ENCODE peak calls at places on chromosome 1, in nine cellular contexts. One of them, this sample, is unnamed. For H3K4me1, the result is how much of the 10 kb centered on the place peaks cover.

GRCh38 chr1:67685067-67685557 is at the start of gene GADD45A:
- DNase-seq in lower lobe of right lung: peak
- DNase-seq in colonic mucosa: peak
- DNase-seq in stomach: peak
- DNase-seq in esophagus muscularis mucosa: peak
- DNase-seq in heart right ventricle: peak
- DNase-seq in Peyer's patch: peak
- DNase-seq in neuronal stem cell: peak
- DNase-seq in mesenchymal stem cell: peak
- DNase-seq in this sample: peak

GRCh38 chr1:111615874-111616715 is 3.5 kb upstream of the RAP1A start:
- DNase-seq in lower lobe of right lung: no peak
- DNase-seq in colonic mucosa: no peak
- DNase-seq in stomach: no peak
- DNase-seq in esophagus muscularis mucosa: no peak
- DNase-seq in heart right ventricle: no peak
- DNase-seq in Peyer's patch: no peak
- DNase-seq in neuronal stem cell: no peak
- DNase-seq in mesenchymal stem cell: no peak
- DNase-seq in this sample: no peak

GRCh38 chr1:168121314-168122029 is 15.3 kb downstream of the GPR161 start:
- DNase-seq in lower lobe of right lung: no peak
- DNase-seq in colonic mucosa: peak
- DNase-seq in stomach: peak
- DNase-seq in esophagus muscularis mucosa: no peak
- DNase-seq in heart right ventricle: peak
- DNase-seq in Peyer's patch: no peak
- DNase-seq in neuronal stem cell: no peak
- DNase-seq in mesenchymal stem cell: peak
- DNase-seq in this sample: no peak

GRCh38 chr1:41890841-41891311 is 27.8 kb downstream of the HIVEP3 start:
- DNase-seq in lower lobe of right lung: no peak
- DNase-seq in colonic mucosa: no peak
- DNase-seq in stomach: peak
- DNase-seq in esophagus muscularis mucosa: no peak
- DNase-seq in heart right ventricle: peak
- DNase-seq in Peyer's patch: no peak
- DNase-seq in neuronal stem cell: no peak
- DNase-seq in mesenchymal stem cell: peak
- DNase-seq in this sample: no peak

GRCh38 chr1:56146449-56146848 is 432.9 kb downstream of the PLPP3 start:
- DNase-seq in lower lobe of right lung: no peak
- DNase-seq in colonic mucosa: no peak
- DNase-seq in stomach: no peak
- DNase-seq in esophagus muscularis mucosa: no peak
- DNase-seq in heart right ventricle: no peak
- DNase-seq in Peyer's patch: no peak
- DNase-seq in neuronal stem cell: no peak
- DNase-seq in mesenchymal stem cell: peak
- DNase-seq in this sample: no peak

GRCh38 chr1:162732566-162733335 is 57.8 kb upstream of the HSD17B7 start:
- DNase-seq in lower lobe of right lung: no peak
- DNase-seq in colonic mucosa: peak
- DNase-seq in stomach: no peak
- DNase-seq in esophagus muscularis mucosa: no peak
- DNase-seq in heart right ventricle: peak
- DNase-seq in Peyer's patch: no peak
- DNase-seq in neuronal stem cell: no peak
- DNase-seq in mesenchymal stem cell: peak
- DNase-seq in this sample: no peak

GRCh38 chr1:226109829-226110248 is 47.3 kb downstream of the H3-3A start:
- DNase-seq in lower lobe of right lung: peak
- DNase-seq in colonic mucosa: peak
- DNase-seq in stomach: peak
- DNase-seq in esophagus muscularis mucosa: peak
- DNase-seq in heart right ventricle: peak
- DNase-seq in Peyer's patch: peak
- DNase-seq in neuronal stem cell: peak
- DNase-seq in mesenchymal stem cell: peak
- DNase-seq in this sample: peak

GRCh38 chr1:166884040-166884642 is 8.1 kb upstream of the TADA1 start:
- DNase-seq in lower lobe of right lung: peak
- DNase-seq in colonic mucosa: peak
- DNase-seq in stomach: peak
- DNase-seq in esophagus muscularis mucosa: no peak
- DNase-seq in heart right ventricle: peak
- DNase-seq in Peyer's patch: peak
- DNase-seq in neuronal stem cell: peak
- DNase-seq in mesenchymal stem cell: peak
- DNase-seq in this sample: no peak

GRCh38 chr1:183259886-183260285 is 73.8 kb downstream of the LAMC2 start:
- DNase-seq in lower lobe of right lung: no peak
- DNase-seq in colonic mucosa: no peak
- DNase-seq in stomach: no peak
- DNase-seq in esophagus muscularis mucosa: no peak
- DNase-seq in heart right ventricle: no peak
- DNase-seq in Peyer's patch: no peak
- DNase-seq in neuronal stem cell: no peak
- DNase-seq in mesenchymal stem cell: no peak
- DNase-seq in this sample: no peak

DNA sequence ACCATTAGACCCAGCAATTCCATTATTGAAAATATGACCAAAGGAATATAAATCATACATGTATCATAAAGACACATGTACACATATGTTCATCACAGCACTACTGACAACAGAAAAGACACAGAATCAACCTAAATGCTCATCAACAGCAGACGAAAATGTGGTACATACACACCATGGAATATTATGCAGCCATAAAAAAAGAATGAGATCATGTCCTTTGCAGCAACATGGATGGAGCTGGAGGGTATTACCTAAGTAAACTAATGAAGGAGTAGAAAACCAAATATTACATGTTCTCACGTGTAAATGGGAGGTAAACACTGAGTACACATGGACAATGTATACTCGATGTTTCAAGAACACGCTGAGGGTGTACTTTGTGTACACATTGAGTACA is 15.9 kb downstream of the AKT3 start:
- DNase-seq in lower lobe of right lung: no peak
- DNase-seq in colonic mucosa: no peak
- DNase-seq in stomach: no peak
- DNase-seq in esophagus muscularis mucosa: no peak
- DNase-seq in heart right ventricle: no peak
- DNase-seq in Peyer's patch: no peak
- DNase-seq in neuronal stem cell: no peak
- DNase-seq in mesenchymal stem cell: no peak
- DNase-seq in this sample: no peak
- H3K4me3 ChIP-seq in lower lobe of right lung: no peak
- H3K4me3 ChIP-seq in colonic mucosa: no peak
- H3K4me3 ChIP-seq in stomach: no peak
- H3K4me3 ChIP-seq in esophagus muscularis mucosa: no peak
- H3K4me3 ChIP-seq in heart right ventricle: no peak
- H3K4me3 ChIP-seq in Peyer's patch: no peak
- H3K4me3 ChIP-seq in neuronal stem cell: no peak
- H3K4me3 ChIP-seq in mesenchymal stem cell: no peak
- H3K4me3 ChIP-seq in this sample: no peak

DNA sequence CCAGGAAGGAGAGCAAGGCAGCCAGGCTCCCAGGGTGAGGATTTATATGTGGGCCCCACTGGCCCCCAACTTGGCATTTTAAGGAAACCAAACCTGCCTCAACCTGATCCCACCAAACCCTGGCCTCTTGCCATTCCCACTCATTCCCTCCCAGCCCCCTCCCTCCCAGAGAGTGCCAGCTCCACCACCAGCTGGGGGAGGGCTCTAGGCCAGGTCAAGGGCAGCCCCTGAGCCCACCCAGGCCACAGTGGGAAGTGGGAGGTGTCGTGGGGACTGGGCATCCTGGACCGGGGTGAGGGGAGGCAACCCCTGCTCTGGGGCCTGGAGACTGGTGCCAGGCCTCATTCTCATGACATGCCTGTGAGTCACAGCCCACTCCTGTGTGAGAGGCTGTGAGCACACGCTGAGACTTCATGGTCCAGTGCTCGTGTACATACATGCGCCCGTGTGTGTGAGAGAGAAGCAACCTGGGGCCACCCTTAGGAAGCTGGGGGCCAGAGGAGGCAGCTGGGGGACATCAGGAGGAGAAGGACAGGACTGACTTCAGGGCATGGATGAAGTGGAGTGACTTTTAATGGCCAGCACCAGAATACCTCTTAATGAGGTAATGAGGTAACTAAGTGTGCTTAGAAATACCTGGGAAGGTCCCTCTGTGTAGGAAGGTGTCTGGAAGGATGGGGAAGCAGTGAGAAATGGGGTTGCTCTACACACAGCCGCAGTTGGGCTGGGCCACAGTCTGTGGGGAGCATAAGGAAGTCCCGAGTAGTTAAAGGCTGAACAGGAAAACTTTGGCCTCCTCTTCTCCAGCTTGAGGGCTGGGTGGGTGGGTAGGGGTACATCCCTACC is at the start of gene S100A2:
- DNase-seq in lower lobe of right lung: peak
- DNase-seq in colonic mucosa: peak
- DNase-seq in stomach: peak
- DNase-seq in esophagus muscularis mucosa: no peak
- DNase-seq in heart right ventricle: no peak
- DNase-seq in Peyer's patch: peak
- DNase-seq in neuronal stem cell: no peak
- DNase-seq in mesenchymal stem cell: peak
- DNase-seq in this sample: no peak
- H3K4me1 ChIP-seq in lower lobe of right lung: under half
- H3K4me1 ChIP-seq in colonic mucosa: under half
- H3K4me1 ChIP-seq in stomach: under half
- H3K4me1 ChIP-seq in esophagus muscularis mucosa: half or more
- H3K4me1 ChIP-seq in heart right ventricle: under half
- H3K4me1 ChIP-seq in Peyer's patch: under half
- H3K4me1 ChIP-seq in neuronal stem cell: under half
- H3K4me1 ChIP-seq in mesenchymal stem cell: under half
- H3K4me1 ChIP-seq in this sample: half or more

GRCh38 chr1:177142013-177142412 is 22.5 kb downstream of the ASTN1 start:
- DNase-seq in lower lobe of right lung: no peak
- DNase-seq in colonic mucosa: no peak
- DNase-seq in stomach: no peak
- DNase-seq in esophagus muscularis mucosa: no peak
- DNase-seq in heart right ventricle: no peak
- DNase-seq in Peyer's patch: no peak
- DNase-seq in neuronal stem cell: no peak
- DNase-seq in mesenchymal stem cell: no peak
- DNase-seq in this sample: no peak

GRCh38 chr1:177138347-177138746 is 26.2 kb downstream of the ASTN1 start:
- DNase-seq in lower lobe of right lung: no peak
- DNase-seq in colonic mucosa: no peak
- DNase-seq in stomach: no peak
- DNase-seq in esophagus muscularis mucosa: no peak
- DNase-seq in heart right ventricle: no peak
- DNase-seq in Peyer's patch: no peak
- DNase-seq in neuronal stem cell: no peak
- DNase-seq in mesenchymal stem cell: no peak
- DNase-seq in this sample: no peak

GRCh38 chr1:177137814-177138213 is 26.7 kb downstream of the ASTN1 start:
- DNase-seq in lower lobe of right lung: no peak
- DNase-seq in colonic mucosa: no peak
- DNase-seq in stomach: no peak
- DNase-seq in esophagus muscularis mucosa: no peak
- DNase-seq in heart right ventricle: no peak
- DNase-seq in Peyer's patch: no peak
- DNase-seq in neuronal stem cell: no peak
- DNase-seq in mesenchymal stem cell: no peak
- DNase-seq in this sample: no peak

GRCh38 chr1:177145102-177145779 is 19.3 kb downstream of the ASTN1 start:
- DNase-seq in lower lobe of right lung: no peak
- DNase-seq in colonic mucosa: no peak
- DNase-seq in stomach: no peak
- DNase-seq in esophagus muscularis mucosa: no peak
- DNase-seq in heart right ventricle: peak
- DNase-seq in Peyer's patch: no peak
- DNase-seq in neuronal stem cell: no peak
- DNase-seq in mesenchymal stem cell: no peak
- DNase-seq in this sample: no peak

GRCh38 chr1:177142791-177143382 is 21.6 kb downstream of the ASTN1 start:
- DNase-seq in lower lobe of right lung: no peak
- DNase-seq in colonic mucosa: no peak
- DNase-seq in stomach: no peak
- DNase-seq in esophagus muscularis mucosa: no peak
- DNase-seq in heart right ventricle: no peak
- DNase-seq in Peyer's patch: no peak
- DNase-seq in neuronal stem cell: no peak
- DNase-seq in mesenchymal stem cell: no peak
- DNase-seq in this sample: no peak
- H3K4me3 ChIP-seq in lower lobe of right lung: no peak
- H3K4me3 ChIP-seq in colonic mucosa: no peak
- H3K4me3 ChIP-seq in stomach: no peak
- H3K4me3 ChIP-seq in esophagus muscularis mucosa: no peak
- H3K4me3 ChIP-seq in heart right ventricle: no peak
- H3K4me3 ChIP-seq in Peyer's patch: no peak
- H3K4me3 ChIP-seq in neuronal stem cell: no peak
- H3K4me3 ChIP-seq in mesenchymal stem cell: no peak
- H3K4me3 ChIP-seq in this sample: no peak

GRCh38 chr1:6035719-6036118 is 10.0 kb upstream of the KCNAB2 start:
- DNase-seq in lower lobe of right lung: no peak
- DNase-seq in colonic mucosa: no peak
- DNase-seq in stomach: no peak
- DNase-seq in esophagus muscularis mucosa: no peak
- DNase-seq in heart right ventricle: no peak
- DNase-seq in Peyer's patch: no peak
- DNase-seq in neuronal stem cell: no peak
- DNase-seq in mesenchymal stem cell: no peak
- DNase-seq in this sample: no peak

GRCh38 chr1:6033124-6033523 is 12.6 kb upstream of the KCNAB2 start:
- DNase-seq in lower lobe of right lung: no peak
- DNase-seq in colonic mucosa: no peak
- DNase-seq in stomach: no peak
- DNase-seq in esophagus muscularis mucosa: no peak
- DNase-seq in heart right ventricle: no peak
- DNase-seq in Peyer's patch: no peak
- DNase-seq in neuronal stem cell: no peak
- DNase-seq in mesenchymal stem cell: no peak
- DNase-seq in this sample: no peak

GRCh38 chr1:6035265-6035664 is 10.4 kb upstream of the KCNAB2 start:
- DNase-seq in lower lobe of right lung: no peak
- DNase-seq in colonic mucosa: no peak
- DNase-seq in stomach: no peak
- DNase-seq in esophagus muscularis mucosa: no peak
- DNase-seq in heart right ventricle: no peak
- DNase-seq in Peyer's patch: no peak
- DNase-seq in neuronal stem cell: no peak
- DNase-seq in mesenchymal stem cell: no peak
- DNase-seq in this sample: no peak

GRCh38 chr1:6033986-6034749 is 11.5 kb upstream of the KCNAB2 start:
- DNase-seq in lower lobe of right lung: peak
- DNase-seq in colonic mucosa: peak
- DNase-seq in stomach: peak
- DNase-seq in esophagus muscularis mucosa: no peak
- DNase-seq in heart right ventricle: peak
- DNase-seq in Peyer's patch: peak
- DNase-seq in neuronal stem cell: no peak
- DNase-seq in mesenchymal stem cell: peak
- DNase-seq in this sample: no peak

DNA sequence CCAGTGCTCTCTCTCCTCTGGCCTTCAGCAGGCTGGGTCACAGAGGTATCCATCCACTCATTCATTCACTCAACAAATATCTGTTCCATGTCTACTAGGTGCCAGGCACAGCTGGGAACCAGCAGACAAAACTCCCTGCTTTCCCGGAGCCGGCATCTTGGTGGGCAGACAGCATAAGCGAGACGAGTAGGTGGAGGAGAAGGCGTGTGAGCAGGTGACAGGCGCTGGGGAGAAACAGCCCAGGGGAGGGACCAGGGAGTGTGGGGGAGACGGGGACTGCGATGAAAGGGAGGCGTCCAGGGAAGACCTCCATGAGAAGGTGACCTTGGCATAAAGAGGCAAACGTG is 11.0 kb upstream of the KCNAB2 start:
- DNase-seq in lower lobe of right lung: no peak
- DNase-seq in colonic mucosa: no peak
- DNase-seq in stomach: no peak
- DNase-seq in esophagus muscularis mucosa: no peak
- DNase-seq in heart right ventricle: no peak
- DNase-seq in Peyer's patch: no peak
- DNase-seq in neuronal stem cell: no peak
- DNase-seq in mesenchymal stem cell: no peak
- DNase-seq in this sample: no peak
- H3K4me1 ChIP-seq in lower lobe of right lung: under half
- H3K4me1 ChIP-seq in colonic mucosa: under half
- H3K4me1 ChIP-seq in stomach: under half
- H3K4me1 ChIP-seq in esophagus muscularis mucosa: under half
- H3K4me1 ChIP-seq in heart right ventricle: under half
- H3K4me1 ChIP-seq in Peyer's patch: under half
- H3K4me1 ChIP-seq in neuronal stem cell: under half
- H3K4me1 ChIP-seq in mesenchymal stem cell: under half
- H3K4me1 ChIP-seq in this sample: under half

This sample was measured in esophagus squamous epithelium.